ENCODE peak calls at places on chromosomes 13 and 19, in eight cellular contexts. S is stromal cell of bone marrow, V is type B pancreatic cell, K is nephron progenitor cell, F is KBM-7, Y is dermis blood vessel endothelial cell, I is ovary, G is NCI-H1048. E is an unnamed sample.

GRCh38 chr13:75908137-75908536 is 272.0 kb downstream of the LMO7 start:
- DNase-seq in Y (no peak), G (no peak), I (no peak), S (no peak), K (peak; percentile 14), V (no peak), F (no peak), E (no peak)

GRCh38 chr19:55304279-55304978 is 20.6 kb downstream of the BRSK1 start:
- DNase-seq in S (no peak), Y (peak; percentile 47), G (no peak), K (peak; percentile 62), F (peak; percentile 35), V (no peak), I (peak; percentile 45), E (no peak)

GRCh38 chr19:3304871-3305423 is 61.4 kb upstream of the NFIC start:
- DNase-seq in K (peak; percentile 90), Y (peak; percentile 79), S (peak; percentile 38), F (peak; percentile 90), G (peak; percentile 46), I (peak; percentile 80), V (peak; percentile 80), E (peak; percentile 32)

GRCh38 chr19:29694166-29694565 is 20.9 kb downstream of the C19orf12 start:
- DNase-seq in Y (no peak), K (no peak), S (no peak), I (no peak), F (no peak), G (no peak), V (no peak), E (no peak)

GRCh38 chr13:50326746-50327145 is 311.5 kb downstream of the KCNRG start:
- DNase-seq in I (no peak), F (peak; percentile 63), Y (no peak), G (no peak), V (no peak), K (no peak), S (no peak), E (no peak)

GRCh38 chr19:54164369-54165068 is 5.0 kb upstream of the LENG1 start:
- DNase-seq in K (peak; percentile 65), G (no peak), I (peak; percentile 61), F (no peak), V (peak; percentile 84), Y (peak; percentile 81), S (no peak), E (no peak)

GRCh38 chr19:53521373-53522202 is 16.4 kb upstream of the ZNF331 start:
- DNase-seq in I (no peak), Y (no peak), K (peak; percentile 20), G (no peak), S (no peak), V (no peak), F (no peak), E (no peak)

GRCh38 chr19:48121909-48122371 is 11.3 kb upstream of the PLA2G4C start:
- DNase-seq in K (no peak), F (peak; percentile 28), Y (peak; percentile 99), I (no peak), S (no peak), V (no peak), G (no peak), E (no peak)

GRCh38 chr13:49828452-49828851 is 36.0 kb upstream of the KPNA3 start:
- DNase-seq in V (no peak), G (no peak), F (peak; percentile 90), K (no peak), Y (no peak), S (no peak), I (no peak), E (no peak)

GRCh38 chr19:3368848-3369336 is 2.5 kb downstream of the NFIC start:
- DNase-seq in I (no peak), G (no peak), V (no peak), Y (no peak), S (no peak), K (no peak), F (no peak), E (no peak)

GRCh38 chr19:13576726-13577125 is 70.4 kb upstream of the CACNA1A start:
- DNase-seq in S (no peak), V (no peak), Y (no peak), F (no peak), K (no peak), G (no peak), I (no peak), E (no peak)

GRCh38 chr19:1063909-1064660 is 2.9 kb upstream of the ARHGAP45 start:
- DNase-seq in S (no peak), K (peak; percentile 45), Y (no peak), V (no peak), I (no peak), G (no peak), F (no peak), E (no peak)

GRCh38 chr19:31761281-31761913 is 412.2 kb upstream of the TSHZ3 start:
- DNase-seq in V (no peak), Y (no peak), S (no peak), I (no peak), F (no peak), G (no peak), K (no peak), E (no peak)

GRCh38 chr13:107339209-107339608 is 771.3 kb upstream of the ARGLU1 start:
- DNase-seq in G (no peak), Y (no peak), V (no peak), K (no peak), I (no peak), F (no peak), S (no peak), E (no peak)

GRCh38 chr19:39745645-39746044 is 7.8 kb upstream of the CLC start:
- DNase-seq in G (no peak), S (no peak), K (no peak), F (peak; percentile 47), V (no peak), I (no peak), Y (no peak), E (no peak)

GRCh38 chr13:33828431-33829129 is 10.6 kb downstream of the RFC3 start:
- DNase-seq in G (no peak), K (no peak), F (no peak), V (no peak), Y (no peak), S (no peak), I (no peak), E (no peak)

GRCh38 chr13:42211704-42212103 is 60.2 kb upstream of the AKAP11 start:
- DNase-seq in G (no peak), Y (no peak), K (no peak), F (no peak), I (no peak), S (peak; percentile 21), V (no peak), E (no peak)

GRCh38 chr19:18675779-18676178 is 7.7 kb upstream of the CRTC1 start:
- DNase-seq in S (no peak), I (no peak), Y (peak; percentile 55), F (peak; percentile 48), G (no peak), K (no peak), V (no peak), E (no peak)

GRCh38 chr13:92407858-92408257 is 818.7 kb upstream of the GPC6 start:
- DNase-seq in G (no peak), Y (no peak), V (no peak), S (no peak), F (no peak), I (no peak), K (peak; percentile 3), E (no peak)

GRCh38 chr19:1655131-1655981 is 2.9 kb upstream of the TCF3 start:
- DNase-seq in I (no peak), K (no peak), S (no peak), F (no peak), V (no peak), Y (no peak), G (no peak), E (no peak)

GRCh38 chr13:109000207-109000606 is 370.8 kb downstream of the MYO16 start:
- DNase-seq in K (peak; percentile 10), F (no peak), G (no peak), S (no peak), V (no peak), Y (no peak), I (no peak), E (no peak)

GRCh38 chr13:113883921-113884804 is 20.3 kb upstream of the GAS6 start:
- DNase-seq in S (no peak), Y (no peak), V (no peak), F (no peak), G (no peak), I (no peak), K (no peak), E (no peak)

E was measured in caudate nucleus.